ENCODE peak calls at places on chromosome 2, in six cellular contexts. P is A549, U is WTC11, N is endothelial cell of umbilical vein, B is K562, E is HepG2. L is an unnamed sample.

GRCh38 chr2:145635706-145636427 is 1115.9 kb upstream of the ZEB2 start:
- DNase-seq in P (no peak), U (no peak), N (no peak), B (no peak), E (no peak), L (no peak)

GRCh38 chr2:41546031-41546430 is 501.8 kb upstream of the PKDCC start:
- DNase-seq in P (no peak), U (no peak), N (no peak), B (no peak), E (no peak), L (no peak)

GRCh38 chr2:70904371-70905216 is 31.1 kb upstream of the ATP6V1B1 start:
- DNase-seq in P (no peak), U (peak; percentile 62), N (no peak), B (no peak), E (no peak), L (no peak)

GRCh38 chr2:113926314-113926713 is 36.4 kb downstream of the ACTR3 start:
- DNase-seq in P (no peak), U (no peak), N (no peak), B (no peak), E (no peak), L (no peak)

GRCh38 chr2:219125225-219125885 is 35.3 kb downstream of the NHEJ1 start:
- DNase-seq in P (peak; percentile 31), U (no peak), N (no peak), B (peak; percentile 83), E (peak; percentile 77), L (no peak)

GRCh38 chr2:238378230-238379095 is 48.3 kb upstream of the ASB1 start:
- DNase-seq in P (no peak), U (no peak), N (no peak), B (no peak), E (no peak), L (no peak)

GRCh38 chr2:138994502-138994901 is 214.3 kb upstream of the NXPH2 start:
- DNase-seq in P (no peak), U (no peak), N (no peak), B (no peak), E (no peak), L (no peak)

GRCh38 chr2:20507166-20507692 is 60.4 kb downstream of the RHOB start:
- DNase-seq in P (no peak), U (no peak), N (no peak), B (peak; percentile 34), E (no peak), L (no peak)

GRCh38 chr2:73984922-73985317 is 210 bp downstream of the TET3 start:
- DNase-seq in P (peak; percentile 36), U (peak; percentile 47), N (no peak), B (peak; percentile 57), E (peak; percentile 26), L (no peak)

GRCh38 chr2:106197878-106198277 is 3.8 kb upstream of the UXS1 start:
- DNase-seq in P (no peak), U (no peak), N (no peak), B (no peak), E (peak; percentile 93), L (no peak)

GRCh38 chr2:28269019-28269784 is 123.5 kb upstream of the FOSL2 start:
- DNase-seq in P (peak; percentile 72), U (no peak), N (peak; percentile 25), B (peak; percentile 79), E (peak; percentile 49), L (no peak)

GRCh38 chr2:49972699-49973098 is 818.4 kb upstream of the FSHR start:
- DNase-seq in P (no peak), U (peak; percentile 31), N (no peak), B (no peak), E (no peak), L (no peak)

GRCh38 chr2:21395366-21395765 is 271.6 kb downstream of the TDRD15 start:
- DNase-seq in P (no peak), U (no peak), N (no peak), B (peak; percentile 8), E (peak; percentile 35), L (no peak)

DNA sequence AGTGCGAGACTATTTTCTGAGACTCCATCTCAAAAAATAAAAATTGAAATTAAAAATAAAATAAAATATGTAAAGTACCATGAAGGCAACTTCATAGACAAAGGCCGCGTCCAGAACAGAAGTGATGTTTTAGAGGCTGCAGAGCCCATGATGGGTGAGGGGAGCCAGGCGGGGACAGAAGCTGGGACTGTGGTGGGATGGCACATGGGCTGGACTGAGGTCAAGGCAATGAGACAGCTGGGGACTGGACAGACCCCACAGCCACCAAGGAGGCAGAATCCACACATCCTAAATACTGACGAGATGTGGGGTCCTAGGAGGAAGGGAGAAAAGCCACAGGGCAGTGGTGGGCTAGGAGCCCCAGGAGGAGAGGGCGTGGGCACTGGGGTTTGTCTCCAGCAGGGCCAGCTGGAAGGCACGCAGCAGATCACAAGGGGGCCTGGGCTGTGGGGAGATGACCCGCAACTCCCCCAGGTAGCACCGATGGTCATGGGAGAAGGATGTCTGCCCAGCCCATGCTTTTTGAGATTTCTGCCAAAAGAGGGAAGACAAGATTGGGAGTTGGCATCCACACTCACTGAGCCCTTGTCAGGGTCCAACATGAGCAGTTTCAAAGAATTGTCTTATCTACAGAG is 74.3 kb downstream of the KCNF1 start:
- DNase-seq in P (no peak), U (no peak), N (no peak), B (no peak), E (no peak), L (no peak)
- TF ChIP-seq JUN in P (no peak), U (no peak), N (no peak), B (no peak), E (no peak), L (no peak)

GRCh38 chr2:236572482-236572881 is 2.9 kb downstream of the ACKR3 start:
- DNase-seq in P (no peak), U (no peak), N (peak; percentile 71), B (no peak), E (no peak), L (no peak)
- TF ChIP-seq JUN in P (no peak), U (no peak), N (no peak), B (no peak), E (no peak), L (no peak)

GRCh38 chr2:107338059-107338458 is 452.1 kb upstream of the ST6GAL2 start:
- DNase-seq in P (no peak), U (no peak), N (no peak), B (no peak), E (no peak), L (no peak)
- TF ChIP-seq JUN in P (no peak), U (no peak), N (no peak), B (no peak), E (no peak), L (no peak)

GRCh38 chr2:210617318-210617717 is 60.9 kb downstream of the CPS1 start:
- DNase-seq in P (no peak), U (no peak), N (no peak), B (no peak), E (no peak), L (no peak)
- TF ChIP-seq JUN in P (no peak), U (no peak), N (no peak), B (no peak), E (no peak), L (no peak)

GRCh38 chr2:54999182-54999581 is 51.1 kb downstream of the RTN4 start:
- DNase-seq in P (no peak), U (no peak), N (no peak), B (peak; percentile 48), E (no peak), L (no peak)
- TF ChIP-seq JUN in P (no peak), U (no peak), N (no peak), B (no peak), E (no peak), L (no peak)

DNA sequence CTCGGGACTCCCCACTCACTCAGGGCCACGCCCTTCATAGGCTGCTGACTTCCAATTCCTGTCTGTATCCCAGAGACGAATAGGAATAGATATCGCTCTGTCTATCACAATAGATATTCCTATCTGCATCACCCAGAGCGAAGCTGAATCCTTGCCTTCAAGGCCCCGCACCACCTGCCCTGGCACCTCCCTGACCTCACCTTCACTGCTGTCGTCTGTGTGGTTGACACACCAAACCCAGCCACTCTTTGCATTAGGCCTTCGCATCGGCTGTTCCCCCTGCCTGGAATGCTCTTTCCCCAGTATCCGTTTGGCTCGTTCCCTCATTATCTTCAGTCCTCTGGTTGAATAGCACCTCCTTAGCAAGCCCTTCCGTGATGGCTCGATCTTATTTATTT is 43.5 kb downstream of the ATOH8 start:
- DNase-seq in P (no peak), U (no peak), N (no peak), B (no peak), E (no peak), L (no peak)
- TF ChIP-seq JUN in P (no peak), U (no peak), N (no peak), B (no peak), E (no peak), L (no peak)

DNA sequence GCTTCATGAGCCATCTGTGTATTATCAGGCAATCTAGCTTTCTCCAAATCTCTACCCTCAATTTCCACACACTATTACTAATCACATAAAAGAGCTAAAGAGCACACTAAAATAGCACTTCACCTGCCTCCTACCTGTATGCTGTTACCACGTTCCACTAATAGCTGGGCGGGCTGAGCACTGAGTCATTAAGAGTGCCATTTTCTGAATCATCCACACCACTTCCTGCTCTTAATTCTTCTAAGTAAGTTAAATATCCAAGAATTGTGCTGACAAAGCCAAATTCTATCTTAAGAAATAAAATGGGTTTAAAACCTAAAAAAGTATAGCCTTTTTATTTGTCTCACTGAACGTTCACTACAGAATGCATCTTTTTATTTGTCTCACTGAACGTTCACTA is 35.7 kb downstream of the NOL10 start:
- DNase-seq in P (no peak), U (no peak), N (peak; percentile 57), B (no peak), E (no peak), L (no peak)
- TF ChIP-seq JUN in P (no peak), U (no peak), N (peak; percentile 58), B (no peak), E (no peak), L (no peak)

GRCh38 chr2:121334581-121335293 is 49.7 kb upstream of the TFCP2L1 start:
- DNase-seq in P (no peak), U (peak; percentile 30), N (no peak), B (no peak), E (peak; percentile 62), L (no peak)

GRCh38 chr2:121336528-121337294 is 51.7 kb upstream of the TFCP2L1 start:
- DNase-seq in P (no peak), U (no peak), N (no peak), B (no peak), E (no peak), L (no peak)

GRCh38 chr2:121333834-121334558 is 49.0 kb upstream of the TFCP2L1 start:
- DNase-seq in P (no peak), U (no peak), N (no peak), B (no peak), E (peak; percentile 20), L (no peak)

GRCh38 chr2:121333231-121333630 is 48.2 kb upstream of the TFCP2L1 start:
- DNase-seq in P (no peak), U (no peak), N (no peak), B (no peak), E (no peak), L (no peak)

GRCh38 chr2:121335294-121336290 is 50.6 kb upstream of the TFCP2L1 start:
- DNase-seq in P (no peak), U (no peak), N (no peak), B (peak; percentile 14), E (no peak), L (peak; percentile 59)
- TF ChIP-seq JUN in P (no peak), U (no peak), N (no peak), B (no peak), E (no peak), L (no peak)